ENCODE peak calls at places on chromosomes 13 and 19, in eight cellular contexts. B is HAP-1, I is thyroid gland, Q is cardiac muscle cell, E is BE2C, Z is fibroblast of lung, J is ascending aorta, W is mesendoderm. D is an unnamed sample. For H3K36me3, H3K4me1 and H3K27me3, the result is how much of the 10 kb centered on the place peaks cover.

GRCh38 chr13:26658972-26659371 is 101.5 kb downstream of the WASF3 start:
- DNase-seq in B (no peak), I (peak), Q (no peak), E (no peak), Z (no peak), J (no peak), W (no peak), D (no peak)

GRCh38 chr19:55080121-55080914 is 4.6 kb downstream of the EPS8L1 start:
- DNase-seq in B (peak), I (peak), Q (peak), E (peak), Z (peak), J (no peak), W (peak), D (peak)

GRCh38 chr19:18300930-18301717 is 19.7 kb upstream of the JUND start:
- DNase-seq in B (no peak), I (peak), Q (peak), E (no peak), Z (peak), J (peak), W (no peak), D (no peak)

GRCh38 chr19:50327013-50327412 is 2.2 kb downstream of the KCNC3 start:
- DNase-seq in B (no peak), I (no peak), Q (no peak), E (no peak), Z (no peak), J (no peak), W (no peak), D (no peak)

GRCh38 chr13:93388701-93389100 is 162.1 kb downstream of the GPC6 start:
- DNase-seq in B (no peak), I (no peak), Q (no peak), E (no peak), Z (peak), J (no peak), W (no peak), D (no peak)

GRCh38 chr13:97493471-97493870 is 59.5 kb downstream of the RAP2A start:
- DNase-seq in B (no peak), I (no peak), Q (no peak), E (no peak), Z (no peak), J (no peak), W (no peak), D (no peak)

GRCh38 chr19:373391-374182 is 29.0 kb upstream of the MIER2 start:
- DNase-seq in B (no peak), I (no peak), Q (no peak), E (no peak), Z (no peak), J (no peak), W (no peak), D (no peak)

GRCh38 chr13:32087955-32088747 is 56.6 kb downstream of the FRY start:
- DNase-seq in B (no peak), I (no peak), Q (no peak), E (no peak), Z (peak), J (no peak), W (peak), D (no peak)

GRCh38 chr13:42112864-42113263 is 64.4 kb downstream of the DGKH start:
- DNase-seq in B (no peak), I (no peak), Q (no peak), E (no peak), Z (no peak), J (no peak), W (no peak), D (no peak)

GRCh38 chr13:110113284-110113764 is 193.6 kb downstream of the COL4A1 start:
- DNase-seq in B (no peak), I (no peak), Q (no peak), E (no peak), Z (peak), J (no peak), W (no peak), D (no peak)

GRCh38 chr19:35521124-35521743 is 6.9 kb downstream of the SBSN start:
- DNase-seq in B (peak), I (peak), Q (no peak), E (no peak), Z (no peak), J (no peak), W (peak), D (no peak)

GRCh38 chr13:110305544-110305943 is 1.4 kb downstream of the COL4A1 start:
- DNase-seq in B (no peak), I (no peak), Q (no peak), E (no peak), Z (no peak), J (no peak), W (peak), D (no peak)

GRCh38 chr19:16066611-16067104 is 9.6 kb upstream of the TPM4 start:
- DNase-seq in B (peak), I (no peak), Q (no peak), E (peak), Z (peak), J (no peak), W (no peak), D (peak)
- H3K36me3 ChIP-seq in B (under half), I (under half), Q (under half), E (under half), Z (under half), J (under half), W (under half), D (under half)

GRCh38 chr13:113211774-113212173 is 2.4 kb downstream of the CUL4A start:
- DNase-seq in B (peak), I (no peak), Q (no peak), E (peak), Z (no peak), J (no peak), W (peak), D (no peak)
- H3K4me1 ChIP-seq in B (under half), I (under half), Q (under half), E (under half), Z (under half), J (under half), W (under half), D (half or more)

GRCh38 chr19:7676854-7677253 is at the start of gene MCEMP1:
- DNase-seq in B (no peak), I (no peak), Q (no peak), E (no peak), Z (no peak), J (no peak), W (no peak), D (no peak)
- H3K27me3 ChIP-seq in B (under half), I (under half), Q (under half), E (under half), Z (under half), J (under half), W (under half), D (under half)

DNA sequence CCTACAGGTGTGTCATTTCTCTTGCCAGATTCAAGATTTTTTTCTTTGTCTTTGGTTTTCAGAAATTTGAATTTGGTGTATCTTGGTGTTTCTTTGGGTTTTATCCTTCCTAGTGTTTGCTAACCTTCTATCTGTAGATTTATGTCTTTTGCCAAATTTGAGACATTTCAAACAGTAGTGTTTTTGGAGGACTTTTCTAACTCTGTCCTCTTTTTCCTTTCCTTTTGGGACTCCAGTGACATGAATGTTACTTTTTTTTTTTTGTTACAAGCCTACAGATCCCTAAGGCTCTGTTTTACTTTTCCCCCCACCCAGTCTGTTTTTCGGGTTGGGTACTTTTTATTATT is 58.8 kb downstream of the ZMYM2 start:
- DNase-seq in B (no peak), I (no peak), Q (no peak), E (no peak), Z (no peak), J (no peak), W (no peak), D (no peak)
- H3K36me3 ChIP-seq in B (under half), I (under half), Q (under half), E (under half), Z (under half), J (under half), W (under half), D (under half)

GRCh38 chr19:38277549-38277948 is 13.2 kb downstream of the SPINT2 start:
- DNase-seq in B (no peak), I (no peak), Q (no peak), E (no peak), Z (no peak), J (no peak), W (peak), D (no peak)
- H3K4me1 ChIP-seq in B (under half), I (half or more), Q (under half), E (under half), Z (under half), J (under half), W (under half), D (under half)

GRCh38 chr13:27788271-27788670 is 4.0 kb upstream of the GSX1 start:
- DNase-seq in B (no peak), I (no peak), Q (no peak), E (no peak), Z (no peak), J (no peak), W (no peak), D (no peak)

DNA sequence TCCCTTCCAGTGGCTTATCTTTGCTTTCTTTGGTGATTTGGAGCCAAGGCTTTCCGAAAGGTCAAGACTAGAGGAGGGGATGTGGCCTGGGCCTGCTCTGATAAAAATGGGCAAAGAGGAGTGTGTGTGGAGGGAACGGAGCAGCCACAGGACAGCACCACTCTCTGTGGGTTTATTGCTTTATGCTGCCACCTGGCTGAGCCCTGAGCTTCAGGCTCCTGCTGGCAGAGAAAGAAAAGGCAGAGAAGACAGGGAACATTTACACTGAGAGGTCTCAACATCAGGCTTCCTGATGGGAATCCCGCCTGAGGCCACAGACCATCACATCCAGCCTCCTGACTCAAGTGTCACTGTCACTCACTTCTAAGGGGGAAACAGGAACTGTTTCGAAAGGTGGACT is 9.2 kb upstream of the GSX1 start:
- DNase-seq in B (no peak), I (no peak), Q (peak), E (no peak), Z (peak), J (no peak), W (peak), D (no peak)
- H3K27me3 ChIP-seq in B (under half), I (under half), Q (half or more), E (half or more), Z (under half), J (under half), W (under half), D (under half)

GRCh38 chr13:106522898-106523525 is 12.4 kb downstream of the EFNB2 start:
- DNase-seq in B (no peak), I (no peak), Q (no peak), E (no peak), Z (peak), J (no peak), W (no peak), D (no peak)

GRCh38 chr13:106523566-106523965 is 11.9 kb downstream of the EFNB2 start:
- DNase-seq in B (no peak), I (no peak), Q (no peak), E (peak), Z (no peak), J (no peak), W (no peak), D (no peak)

GRCh38 chr13:106520205-106521004 is 15.1 kb downstream of the EFNB2 start:
- DNase-seq in B (no peak), I (no peak), Q (peak), E (no peak), Z (no peak), J (no peak), W (no peak), D (no peak)

GRCh38 chr13:106522112-106522511 is 13.3 kb downstream of the EFNB2 start:
- DNase-seq in B (no peak), I (no peak), Q (no peak), E (no peak), Z (no peak), J (no peak), W (no peak), D (no peak)

GRCh38 chr13:106521101-106521799 is 14.2 kb downstream of the EFNB2 start:
- DNase-seq in B (no peak), I (peak), Q (no peak), E (no peak), Z (no peak), J (no peak), W (no peak), D (no peak)
- H3K36me3 ChIP-seq in B (under half), I (under half), Q (under half), E (under half), Z (under half), J (under half), W (under half), D (under half)

GRCh38 chr13:111911141-111911720 is 155.7 kb upstream of the SOX1 start:
- DNase-seq in B (no peak), I (no peak), Q (no peak), E (no peak), Z (no peak), J (no peak), W (no peak), D (no peak)
- H3K4me1 ChIP-seq in B (under half), I (under half), Q (under half), E (under half), Z (under half), J (under half), W (under half), D (under half)

D was measured in CD4-positive, alpha-beta memory T cell.